ENCODE peak calls at places on chromosome 4, in seven cellular contexts. X, G, M, E, O, Q and Z are unnamed samples.

GRCh38 chr4:174404677-174405076 is 117.6 kb downstream of the HPGD start:
- DNase-seq in X (no peak), G (no peak), M (no peak), E (no peak), O (no peak), Q (no peak), Z (no peak)

GRCh38 chr4:4640692-4641091 is 98.8 kb upstream of the STX18 start:
- DNase-seq in X (no peak), G (no peak), M (no peak), E (no peak), O (no peak), Q (no peak), Z (no peak)

GRCh38 chr4:165308606-165309005 is 18.9 kb upstream of the MSMO1 start:
- DNase-seq in X (no peak), G (no peak), M (no peak), E (no peak), O (no peak), Q (no peak), Z (no peak)

GRCh38 chr4:93751410-93751809 is 77.1 kb upstream of the ATOH1 start:
- DNase-seq in X (no peak), G (no peak), M (no peak), E (no peak), O (no peak), Q (no peak), Z (no peak)

GRCh38 chr4:85793256-85793655 is 318.3 kb downstream of the ARHGAP24 start:
- DNase-seq in X (no peak), G (no peak), M (no peak), E (no peak), O (no peak), Q (no peak), Z (no peak)

GRCh38 chr4:74456056-74456744 is 11.3 kb downstream of the AREG start:
- DNase-seq in X (no peak), G (no peak), M (no peak), E (no peak), O (no peak), Q (no peak), Z (no peak)

GRCh38 chr4:152089564-152089963 is 328.8 kb upstream of the GATB start:
- DNase-seq in X (no peak), G (no peak), M (no peak), E (no peak), O (no peak), Q (no peak), Z (no peak)

GRCh38 chr4:78441786-78442185 is 109.8 kb upstream of the ANXA3 start:
- DNase-seq in X (no peak), G (no peak), M (no peak), E (no peak), O (no peak), Q (no peak), Z (no peak)

GRCh38 chr4:103150677-103151076 is 47.5 kb downstream of the CENPE start:
- DNase-seq in X (no peak), G (no peak), M (no peak), E (no peak), O (no peak), Q (no peak), Z (no peak)

GRCh38 chr4:116849620-116850019 is 235.8 kb downstream of the TRAM1L1 start:
- DNase-seq in X (no peak), G (no peak), M (no peak), E (no peak), O (no peak), Q (no peak), Z (no peak)

GRCh38 chr4:100118213-100118612 is 72.1 kb downstream of the DDIT4L start:
- DNase-seq in X (no peak), G (no peak), M (no peak), E (no peak), O (no peak), Q (no peak), Z (no peak)

GRCh38 chr4:74624351-74625151 is 169.8 kb downstream of the BTC start:
- DNase-seq in X (no peak), G (peak; percentile 93), M (no peak), E (no peak), O (no peak), Q (no peak), Z (no peak)

GRCh38 chr4:38160487-38161207 is 200.4 kb downstream of the PTTG2 start:
- DNase-seq in X (no peak), G (peak; percentile 88), M (peak; percentile 77), E (peak; percentile 33), O (no peak), Q (no peak), Z (peak; percentile 37)

GRCh38 chr4:163866728-163867313 is 372.3 kb downstream of the TMA16 start:
- DNase-seq in X (no peak), G (no peak), M (no peak), E (no peak), O (no peak), Q (no peak), Z (no peak)

GRCh38 chr4:72473434-72473900 is 95.6 kb downstream of the ADAMTS3 start:
- DNase-seq in X (no peak), G (no peak), M (no peak), E (no peak), O (no peak), Q (no peak), Z (no peak)

GRCh38 chr4:21882050-21882839 is 66.3 kb downstream of the KCNIP4 start:
- DNase-seq in X (no peak), G (no peak), M (no peak), E (no peak), O (no peak), Q (no peak), Z (no peak)

GRCh38 chr4:27003602-27004238 is 143.1 kb downstream of the STIM2 start:
- DNase-seq in X (no peak), G (no peak), M (no peak), E (no peak), O (no peak), Q (no peak), Z (no peak)

GRCh38 chr4:141580523-141580922 is 55.9 kb upstream of the IL15 start:
- DNase-seq in X (no peak), G (no peak), M (no peak), E (no peak), O (no peak), Q (no peak), Z (no peak)

GRCh38 chr4:42152507-42153504 is at the start of gene BEND4:
- DNase-seq in X (peak; percentile 76), G (no peak), M (no peak), E (peak; percentile 22), O (no peak), Q (no peak), Z (no peak)

GRCh38 chr4:159829184-159829583 is 726.3 kb downstream of the RAPGEF2 start:
- DNase-seq in X (no peak), G (no peak), M (no peak), E (no peak), O (no peak), Q (no peak), Z (no peak)

GRCh38 chr4:33133723-33134122 is 2413.6 kb downstream of the PCDH7 start:
- DNase-seq in X (no peak), G (no peak), M (no peak), E (no peak), O (no peak), Q (no peak), Z (no peak)

GRCh38 chr4:141768954-141769353 is 132.6 kb downstream of the IL15 start:
- DNase-seq in X (no peak), G (no peak), M (no peak), E (no peak), O (no peak), Q (no peak), Z (no peak)

GRCh38 chr4:23877758-23878229 is 12.1 kb downstream of the PPARGC1A start:
- DNase-seq in X (no peak), G (no peak), M (no peak), E (peak; percentile 62), O (no peak), Q (no peak), Z (no peak)

GRCh38 chr4:3472411-3473141 is 9.5 kb downstream of the DOK7 start:
- DNase-seq in X (no peak), G (no peak), M (no peak), E (no peak), O (no peak), Q (no peak), Z (no peak)

GRCh38 chr4:184825394-184826314 is at the start of gene ACSL1:
- DNase-seq in X (peak; percentile 82), G (no peak), M (peak; percentile 85), E (peak; percentile 76), O (peak; percentile 66), Q (peak; percentile 82), Z (peak; percentile 92)
- TF ChIP-seq POLR2A in X (no peak), G (peak; percentile 44), M (peak; percentile 66), E (peak; percentile 37), O (peak; percentile 70), Q (no peak), Z (peak; percentile 57)

GRCh38 chr4:81195475-81195874 is 19.5 kb downstream of the PRKG2 start:
- DNase-seq in X (no peak), G (no peak), M (no peak), E (no peak), O (no peak), Q (no peak), Z (no peak)
- TF ChIP-seq POLR2A in X (no peak), G (no peak), M (no peak), E (no peak), O (no peak), Q (no peak), Z (no peak)

GRCh38 chr4:82428969-82429727 is 1.1 kb downstream of the HNRNPDL start:
- DNase-seq in X (peak; percentile 84), G (peak; percentile 76), M (peak; percentile 93), E (peak; percentile 95), O (peak; percentile 87), Q (peak; percentile 94), Z (peak; percentile 86)

GRCh38 chr4:82431026-82431745 is 796 bp downstream of the ENOPH1 start:
- DNase-seq in X (peak; percentile 54), G (no peak), M (peak; percentile 74), E (peak; percentile 64), O (no peak), Q (peak; percentile 54), Z (peak; percentile 14)

GRCh38 chr4:82430193-82431025 is at the start of the genes ENOPH1 and HNRNPDL:
- DNase-seq in X (peak; percentile 97), G (peak; percentile 95), M (peak; percentile 97), E (peak; percentile 96), O (peak; percentile 96), Q (peak; percentile 96), Z (peak; percentile 85)

GRCh38 chr4:82428526-82428968 is 1.7 kb downstream of the HNRNPDL start:
- DNase-seq in X (no peak), G (no peak), M (no peak), E (no peak), O (no peak), Q (no peak), Z (no peak)

DNA sequence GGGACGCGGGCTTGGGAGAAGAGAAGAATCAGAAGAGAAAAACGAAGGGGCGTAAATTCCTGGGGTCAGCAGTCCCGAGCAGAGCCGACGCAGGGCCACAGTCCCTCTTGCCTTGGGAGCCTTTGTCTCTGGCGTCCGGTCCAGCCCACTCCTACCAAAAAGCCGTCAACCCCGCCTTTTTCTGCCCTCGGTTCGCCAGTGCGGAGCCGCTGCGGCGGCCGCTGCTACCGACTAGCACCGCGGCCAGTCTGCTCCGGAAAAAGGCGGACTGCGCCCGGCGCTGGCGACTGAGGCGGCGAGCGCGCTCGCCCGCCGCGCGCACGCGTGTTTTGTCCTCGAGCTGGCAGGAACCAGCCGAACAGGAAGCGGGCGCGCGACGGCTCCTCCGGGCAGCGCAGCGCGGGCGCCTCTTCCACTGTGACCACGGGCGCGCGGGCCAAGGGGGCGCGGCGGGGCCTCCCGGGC is 502 bp downstream of the HNRNPDL start:
- DNase-seq in X (no peak), G (no peak), M (no peak), E (no peak), O (no peak), Q (no peak), Z (no peak)
- TF ChIP-seq POLR2A in X (no peak), G (peak; percentile 61), M (no peak), E (no peak), O (no peak), Q (no peak), Z (peak; percentile 39)

GRCh38 chr4:145735330-145735638 is 55.3 kb downstream of the C4orf51 start:
- DNase-seq in X (no peak), G (no peak), M (no peak), E (no peak), O (no peak), Q (no peak), Z (no peak)
- TF ChIP-seq POLR2A in X (no peak), G (no peak), M (no peak), E (no peak), O (no peak), Q (no peak), Z (no peak)